ENCODE peak calls at places on chromosomes 7 and 10, in four cellular contexts. Y is HepG2, U is A549, S is GM12878. T is an unnamed sample.

GRCh38 chr7:132575336-132575986 is 809 bp downstream of the PLXNA4 start:
- DNase-seq in U (peak; percentile 36), S (no peak), Y (no peak), T (peak; percentile 7)

GRCh38 chr10:17084989-17085725 is 44.5 kb downstream of the CUBN start:
- DNase-seq in S (no peak), Y (no peak), U (no peak), T (no peak)

GRCh38 chr10:75108684-75109458 is 2.6 kb upstream of the SAMD8 start:
- DNase-seq in S (no peak), Y (peak; percentile 58), U (peak; percentile 89), T (peak; percentile 84)

GRCh38 chr10:33333260-33334169 is 952 bp downstream of the NRP1 start:
- DNase-seq in U (peak; percentile 25), S (no peak), Y (no peak), T (no peak)

GRCh38 chr7:134777908-134778580 is 1.4 kb upstream of the CALD1 start:
- DNase-seq in Y (no peak), U (no peak), S (no peak), T (no peak)

GRCh38 chr10:3339531-3339950 is 167.0 kb upstream of the PITRM1 start:
- DNase-seq in Y (no peak), U (no peak), S (no peak), T (no peak)

GRCh38 chr7:7761340-7761973 is 43.0 kb upstream of the RPA3 start:
- DNase-seq in S (no peak), U (peak; percentile 12), Y (peak; percentile 48), T (no peak)

GRCh38 chr10:94423627-94424026 is 21.3 kb downstream of the TBC1D12 start:
- DNase-seq in U (no peak), Y (no peak), S (no peak), T (no peak)

GRCh38 chr7:2567663-2568238 is 9.0 kb downstream of the IQCE start:
- DNase-seq in Y (peak; percentile 42), S (no peak), U (no peak), T (no peak)

GRCh38 chr10:73591935-73592699 is 975 bp upstream of the USP54 start:
- DNase-seq in S (peak; percentile 31), Y (peak; percentile 95), U (peak; percentile 74), T (peak; percentile 83)

GRCh38 chr10:43622022-43622421 is 15.8 kb downstream of the ZNF485 start:
- DNase-seq in S (no peak), U (no peak), Y (no peak), T (no peak)

GRCh38 chr10:11758527-11759236 is 16.5 kb downstream of the ECHDC3 start:
- DNase-seq in S (no peak), Y (no peak), U (no peak), T (no peak)

GRCh38 chr10:35391153-35391953 is 55.0 kb downstream of the CCNY start:
- DNase-seq in S (no peak), Y (peak; percentile 19), U (no peak), T (peak; percentile 91)

GRCh38 chr10:50397312-50398140 is 146.2 kb upstream of the ASAH2 start:
- DNase-seq in U (no peak), S (no peak), Y (peak; percentile 24), T (peak; percentile 65)

GRCh38 chr10:110269641-110270318 is 34.9 kb downstream of the SMNDC1 start:
- DNase-seq in U (no peak), Y (peak; percentile 59), S (no peak), T (no peak)

GRCh38 chr10:31458974-31459373 is 140.0 kb downstream of the ZEB1 start:
- DNase-seq in S (no peak), U (no peak), Y (no peak), T (no peak)

GRCh38 chr10:47264797-47265281 is 35.2 kb upstream of the GDF10 start:
- DNase-seq in Y (peak; percentile 51), U (no peak), S (no peak), T (no peak)

GRCh38 chr7:110317699-110318265 is 773.1 kb upstream of the LRRN3 start:
- DNase-seq in Y (peak; percentile 14), U (no peak), S (no peak), T (no peak)

GRCh38 chr7:73738220-73738611 is 386 bp downstream of the ABHD11 start:
- DNase-seq in S (no peak), U (peak; percentile 74), Y (no peak), T (peak; percentile 95)

GRCh38 chr7:54788664-54789063 is 29.7 kb upstream of the SEC61G start:
- DNase-seq in S (peak; percentile 13), Y (peak; percentile 53), U (peak; percentile 96), T (no peak)

GRCh38 chr10:17923728-17924127 is 28.0 kb upstream of the SLC39A12 start:
- DNase-seq in S (no peak), Y (no peak), U (no peak), T (no peak)

GRCh38 chr7:43942997-43943701 is 16.9 kb downstream of the UBE2D4 start:
- DNase-seq in U (no peak), S (no peak), Y (no peak), T (peak; percentile 30)

GRCh38 chr10:4130685-4131084 is 345.7 kb upstream of the KLF6 start:
- DNase-seq in U (no peak), S (no peak), Y (no peak), T (no peak)

GRCh38 chr7:15167912-15168311 is 265.4 kb upstream of the DGKB start:
- DNase-seq in Y (no peak), S (no peak), U (no peak), T (no peak)

GRCh38 chr10:77899080-77899477 is 27.5 kb downstream of the DLG5 start:
- DNase-seq in Y (no peak), S (no peak), U (no peak), T (no peak)

GRCh38 chr7:27873981-27874957 is 134.3 kb downstream of the TAX1BP1 start:
- DNase-seq in Y (no peak), S (no peak), U (no peak), T (no peak)

GRCh38 chr7:897086-897485 is 20.7 kb downstream of the GET4 start:
- DNase-seq in U (no peak), Y (no peak), S (no peak), T (no peak)

GRCh38 chr7:898855-899681 is 22.7 kb downstream of the GET4 start:
- DNase-seq in U (no peak), S (no peak), Y (no peak), T (peak; percentile 47)

GRCh38 chr7:896346-897075 is 20.2 kb downstream of the GET4 start:
- DNase-seq in Y (no peak), S (no peak), U (no peak), T (no peak)

GRCh38 chr7:898460-898854 is 22.1 kb downstream of the GET4 start:
- DNase-seq in Y (no peak), U (no peak), S (no peak), T (peak; percentile 48)

DNA sequence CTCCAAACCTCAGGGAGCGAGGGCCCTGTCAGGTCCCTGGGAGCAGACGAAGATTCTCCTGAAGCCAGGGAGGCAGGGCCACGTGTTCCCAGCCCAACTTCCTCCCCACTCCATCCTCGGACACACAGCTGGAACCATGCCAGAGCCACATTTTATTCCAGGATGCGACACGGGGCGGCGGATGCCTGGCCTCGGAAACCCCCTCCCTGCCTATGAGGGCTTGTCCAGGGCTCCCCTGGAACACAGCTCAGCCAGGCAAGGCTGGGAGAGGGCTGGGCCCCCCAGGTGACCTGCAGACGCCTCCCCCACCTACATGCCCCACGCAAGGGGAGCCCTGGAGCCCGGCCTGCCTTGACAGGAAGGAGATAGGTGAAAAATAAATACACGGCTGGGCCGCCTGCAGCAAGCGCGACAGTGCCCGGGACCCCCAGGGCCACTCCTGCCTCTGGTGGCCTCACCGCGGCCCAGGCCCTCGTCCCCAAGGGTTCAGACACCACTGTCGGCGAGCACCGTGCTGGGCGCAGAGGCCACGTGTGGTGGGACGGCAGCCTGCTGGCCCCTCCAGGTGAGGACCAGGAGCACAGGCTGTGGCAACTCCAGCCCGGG is 21.5 kb downstream of the GET4 start:
- DNase-seq in Y (no peak), S (no peak), U (no peak), T (no peak)
- TF ChIP-seq POLR2AphosphoS2 in Y (no peak), S (no peak), U (no peak), T (no peak)

DNA sequence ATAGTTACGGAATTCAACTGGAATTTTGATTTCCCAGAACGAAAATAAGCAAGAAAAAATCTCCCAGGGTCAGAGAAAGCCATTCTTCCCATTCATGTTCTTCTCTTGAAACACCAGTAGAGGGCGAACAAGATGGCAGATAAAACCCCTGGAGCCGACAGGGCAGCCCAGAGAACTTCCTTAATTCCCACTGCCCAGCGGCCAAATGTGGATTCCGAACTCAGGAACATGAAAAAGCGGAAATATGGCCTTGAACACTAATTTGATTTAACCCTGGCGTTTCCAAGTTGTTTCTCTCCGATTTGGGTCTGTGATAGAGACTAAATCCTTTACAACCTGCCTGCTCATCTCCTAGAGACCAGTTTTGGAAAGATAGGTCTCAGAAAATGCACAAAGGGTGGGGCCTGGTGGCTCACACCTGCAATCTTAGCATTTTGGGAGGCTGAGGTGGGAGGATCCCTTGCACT is 100.7 kb upstream of the WAC start:
- DNase-seq in S (no peak), Y (peak; percentile 66), U (peak; percentile 79), T (peak; percentile 75)
- TF ChIP-seq POLR2AphosphoS2 in S (no peak), Y (no peak), U (no peak), T (no peak)

GRCh38 chr7:18993933-18994668 is 123.3 kb downstream of the TWIST1 start:
- DNase-seq in S (no peak), U (no peak), Y (no peak), T (no peak)
- TF ChIP-seq POLR2AphosphoS2 in S (no peak), U (no peak), Y (no peak), T (no peak)

GRCh38 chr7:158751743-158752142 is 47.1 kb upstream of the NCAPG2 start:
- DNase-seq in U (no peak), S (no peak), Y (no peak), T (no peak)

GRCh38 chr7:158753900-158754299 is 49.3 kb upstream of the NCAPG2 start:
- DNase-seq in S (no peak), Y (no peak), U (no peak), T (no peak)

GRCh38 chr7:158757404-158757989 is 52.9 kb upstream of the NCAPG2 start:
- DNase-seq in S (no peak), U (no peak), Y (no peak), T (no peak)

GRCh38 chr7:158751199-158751598 is 46.6 kb upstream of the NCAPG2 start:
- DNase-seq in U (no peak), Y (no peak), S (no peak), T (no peak)

GRCh38 chr7:158754746-158755444 is 50.3 kb upstream of the NCAPG2 start:
- DNase-seq in S (no peak), U (no peak), Y (no peak), T (no peak)
- TF ChIP-seq POLR2AphosphoS2 in S (no peak), U (no peak), Y (no peak), T (no peak)

T was measured in K562.